ENCODE peak calls at places on chromosomes 11 and 22, in seven cellular contexts. P is GM23248, E is H1, H is fibroblast of lung, D is mammary epithelial cell, G is neuronal stem cell, N is DND-41. W is an unnamed sample.

GRCh38 chr11:69292221-69292648 is 1.7 kb upstream of the MYEOV start:
- DNase-seq in N (peak), E (no peak), P (peak), G (peak), H (peak), D (no peak), W (peak)

GRCh38 chr11:25766332-25767015 is 565.5 kb upstream of the ANO3 start:
- DNase-seq in D (no peak), N (no peak), E (no peak), H (peak), P (no peak), G (no peak), W (no peak)

GRCh38 chr11:75428301-75428724 is 4.7 kb downstream of the KLHL35 start:
- DNase-seq in D (no peak), P (peak), E (no peak), G (no peak), H (peak), N (no peak), W (peak)

GRCh38 chr11:77171885-77172665 is 44.0 kb downstream of the MYO7A start:
- DNase-seq in P (no peak), E (peak), H (no peak), N (no peak), G (peak), D (no peak), W (peak)

GRCh38 chr11:131372243-131372930 is 2.0 kb downstream of the NTM start:
- DNase-seq in D (no peak), G (no peak), H (no peak), P (no peak), E (no peak), N (no peak), W (no peak)

GRCh38 chr11:3994030-3994640 is 100.5 kb upstream of the RRM1 start:
- DNase-seq in G (no peak), H (no peak), N (no peak), E (no peak), P (peak), D (peak), W (no peak)

GRCh38 chr11:102144357-102145342 is 34.4 kb downstream of the YAP1 start:
- DNase-seq in P (peak), E (no peak), H (peak), D (no peak), N (no peak), G (peak), W (peak)

GRCh38 chr11:11444027-11444799 is 91.2 kb upstream of the CSNK2A3 start:
- DNase-seq in H (peak), G (no peak), P (peak), N (no peak), E (no peak), D (peak), W (no peak)

GRCh38 chr11:119876841-119877240 is 147.8 kb upstream of the NECTIN1 start:
- DNase-seq in H (no peak), D (no peak), P (no peak), N (no peak), E (no peak), G (no peak), W (no peak)

GRCh38 chr11:82718307-82718706 is 15.4 kb downstream of the FAM181B start:
- DNase-seq in N (no peak), P (peak), G (peak), E (no peak), D (peak), H (peak), W (peak)

GRCh38 chr11:57512646-57513445 is 2.7 kb downstream of the SLC43A1 start:
- DNase-seq in G (no peak), E (no peak), N (no peak), H (no peak), D (no peak), P (peak), W (no peak)

GRCh38 chr11:69442012-69442806 is 39.3 kb upstream of the LINC01488 start:
- DNase-seq in N (no peak), D (peak), E (no peak), H (no peak), G (no peak), P (peak), W (no peak)

GRCh38 chr22:49064836-49065235 is 762.8 kb downstream of the BRD1 start:
- DNase-seq in N (no peak), D (no peak), G (no peak), E (no peak), H (no peak), P (no peak), W (no peak)

DNA sequence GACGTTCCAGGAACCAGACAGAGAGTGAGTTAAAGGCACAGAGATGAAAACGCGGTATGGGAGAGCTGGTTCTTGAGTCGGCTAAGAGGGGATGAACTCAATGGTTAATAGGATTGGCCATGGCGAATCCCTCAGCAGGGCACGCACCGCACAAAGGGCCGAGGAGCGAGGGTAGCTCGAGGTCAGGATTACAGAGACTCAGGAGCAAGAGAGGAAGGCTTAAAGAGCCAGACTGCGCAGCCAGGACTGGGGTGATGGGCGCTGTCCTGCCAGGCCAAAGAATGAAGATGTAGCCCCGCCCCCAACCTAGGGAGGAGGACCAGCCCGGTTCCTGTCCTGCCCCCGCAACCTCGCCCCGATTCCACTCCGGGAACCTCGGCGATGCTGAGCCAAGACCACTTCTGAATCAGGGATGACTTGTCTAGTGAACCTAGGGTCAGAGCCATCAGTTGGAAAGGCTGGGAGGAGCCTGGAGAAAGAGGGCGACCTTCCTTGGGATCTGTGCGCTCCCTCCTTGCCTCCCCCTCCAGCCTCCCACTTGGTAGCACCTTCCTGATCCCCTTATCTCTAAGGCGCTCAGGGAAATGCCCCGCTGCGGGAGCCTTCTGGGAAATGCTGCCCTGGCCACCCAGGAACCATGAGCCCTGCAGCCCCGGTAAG is at the start of gene PLEKHB1:
- DNase-seq in P (no peak), E (no peak), D (no peak), N (no peak), H (no peak), G (peak), W (peak)
- H3K4me3 ChIP-seq in P (no peak), E (peak), D (no peak), N (no peak), H (no peak), G (peak), W (peak)

GRCh38 chr22:50326225-50326958 is 420 bp downstream of the DENND6B start:
- DNase-seq in P (no peak), N (no peak), G (no peak), D (no peak), H (no peak), E (no peak), W (no peak)
- H3K9ac ChIP-seq in P (peak), N (peak), G (peak), D (peak), H (peak), E (peak), W (peak)

GRCh38 chr11:110160016-110160415 is 66.8 kb downstream of the ZC3H12C start:
- DNase-seq in N (no peak), G (no peak), E (no peak), D (no peak), P (peak), H (peak), W (no peak)

GRCh38 chr11:110162216-110162615 is 69.0 kb downstream of the ZC3H12C start:
- DNase-seq in H (no peak), P (peak), N (no peak), G (no peak), D (no peak), E (no peak), W (no peak)

GRCh38 chr11:110158317-110159200 is 65.4 kb downstream of the ZC3H12C start:
- DNase-seq in H (no peak), P (no peak), D (no peak), N (no peak), G (no peak), E (no peak), W (no peak)

GRCh38 chr11:110159491-110159890 is 66.3 kb downstream of the ZC3H12C start:
- DNase-seq in G (no peak), E (no peak), H (no peak), P (no peak), N (no peak), D (no peak), W (no peak)

DNA sequence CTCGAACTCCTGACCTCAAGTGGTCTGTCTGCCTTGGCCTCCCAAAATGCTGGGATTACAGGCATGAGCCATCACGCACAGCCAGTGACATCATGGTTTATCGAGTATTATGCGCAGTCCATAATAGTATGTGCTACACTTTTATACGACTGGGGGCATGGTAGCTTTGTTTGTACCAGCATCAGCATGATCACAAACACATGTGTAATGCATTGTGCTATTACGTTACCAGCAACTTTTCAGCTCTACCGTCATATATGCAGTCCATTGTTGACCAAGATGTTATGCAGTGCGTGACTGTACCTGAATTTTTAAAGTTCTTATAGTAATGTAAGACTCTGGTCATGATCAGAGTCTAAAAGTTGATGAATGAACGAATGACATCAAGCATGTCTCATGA is 67.9 kb downstream of the ZC3H12C start:
- DNase-seq in N (no peak), D (no peak), H (no peak), P (no peak), E (no peak), G (no peak), W (no peak)
- H2AFZ ChIP-seq in N (no peak), D (no peak), H (no peak), P (no peak), E (no peak), G (no peak), W (no peak)

DNA sequence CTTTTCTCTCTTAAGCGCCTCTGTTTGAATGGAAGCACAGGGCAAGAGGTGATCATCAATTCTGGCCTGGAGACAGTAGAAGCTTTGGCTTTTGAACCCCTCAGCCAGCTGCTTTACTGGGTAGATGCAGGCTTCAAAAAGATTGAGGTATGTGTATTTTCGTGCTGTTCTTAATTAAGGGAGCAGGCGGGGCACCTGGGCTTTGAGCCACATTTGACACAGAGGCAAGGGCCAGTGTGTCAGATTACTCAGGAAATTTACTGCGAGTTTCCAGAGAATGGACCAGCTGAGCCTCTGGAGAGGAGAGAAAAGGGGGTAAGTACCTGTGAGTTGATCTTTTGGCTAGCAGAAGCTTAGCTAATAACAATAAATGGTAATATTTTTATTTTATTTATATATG is 102.4 kb upstream of the SORL1-AS1 start:
- DNase-seq in N (no peak), H (no peak), E (no peak), P (no peak), G (no peak), D (no peak), W (no peak)
- H3K4me3 ChIP-seq in N (no peak), H (no peak), E (no peak), P (no peak), G (no peak), D (no peak), W (no peak)

W was measured in neural progenitor cell.